ENCODE peak calls at places on chromosomes 6 and 20, in five cellular contexts. One of them, this sample, is unnamed.
A peak's percentile ranks its signal among the peaks of the same experiment; 100 is the strongest.

GRCh38 chr6:113428702-113429101 is 428.4 kb upstream of the MARCKS start:
- DNase-seq in K562: no peak
- DNase-seq in GM12878: no peak
- DNase-seq in HepG2: no peak
- DNase-seq in H1: no peak
- DNase-seq in this sample: no peak

GRCh38 chr6:34736838-34737237 is 20.5 kb upstream of the SNRPC start:
- DNase-seq in HepG2: no peak
- DNase-seq in H1: no peak
- DNase-seq in GM12878: no peak
- DNase-seq in K562: no peak
- DNase-seq in this sample: no peak

GRCh38 chr20:25984933-25985332 is 288.3 kb upstream of the ZNF337 start:
- DNase-seq in H1: no peak
- DNase-seq in HepG2: no peak
- DNase-seq in GM12878: no peak
- DNase-seq in K562: peak; percentile 18
- DNase-seq in this sample: no peak

GRCh38 chr6:168152306-168152963 is 73.4 kb upstream of the FRMD1 start:
- DNase-seq in H1: no peak
- DNase-seq in K562: no peak
- DNase-seq in GM12878: no peak
- DNase-seq in HepG2: no peak
- DNase-seq in this sample: no peak

GRCh38 chr20:3000852-3001523 is 42.4 kb upstream of the GNRH2 start:
- DNase-seq in H1: no peak
- DNase-seq in GM12878: no peak
- DNase-seq in K562: peak; percentile 23
- DNase-seq in HepG2: no peak
- DNase-seq in this sample: peak; percentile 53

GRCh38 chr6:150881911-150882481 is 16.5 kb downstream of the MTHFD1L start:
- DNase-seq in HepG2: peak; percentile 97
- DNase-seq in H1: no peak
- DNase-seq in K562: no peak
- DNase-seq in GM12878: no peak
- DNase-seq in this sample: peak; percentile 67

GRCh38 chr20:18059603-18060002 is 1.9 kb upstream of the OVOL2 start:
- DNase-seq in GM12878: no peak
- DNase-seq in HepG2: no peak
- DNase-seq in K562: no peak
- DNase-seq in H1: no peak
- DNase-seq in this sample: no peak

GRCh38 chr20:34561661-34562060 is 3.1 kb downstream of the MAP1LC3A start:
- DNase-seq in H1: no peak
- DNase-seq in HepG2: no peak
- DNase-seq in K562: no peak
- DNase-seq in GM12878: no peak
- DNase-seq in this sample: no peak

GRCh38 chr6:100257661-100258395 is 206.9 kb downstream of the SIM1 start:
- DNase-seq in K562: peak; percentile 36
- DNase-seq in GM12878: peak; percentile 11
- DNase-seq in H1: no peak
- DNase-seq in HepG2: peak; percentile 9
- DNase-seq in this sample: no peak

GRCh38 chr20:54172856-54173652 is 732 bp downstream of the CYP24A1 start:
- DNase-seq in K562: no peak
- DNase-seq in H1: no peak
- DNase-seq in GM12878: no peak
- DNase-seq in HepG2: no peak
- DNase-seq in this sample: peak; percentile 56

GRCh38 chr6:12528581-12529363 is 187.8 kb upstream of the PHACTR1 start:
- DNase-seq in GM12878: no peak
- DNase-seq in H1: no peak
- DNase-seq in K562: no peak
- DNase-seq in HepG2: no peak
- DNase-seq in this sample: peak; percentile 72

GRCh38 chr20:45940469-45940868 is 6.0 kb downstream of the PCIF1 start:
- DNase-seq in GM12878: no peak
- DNase-seq in HepG2: no peak
- DNase-seq in K562: no peak
- DNase-seq in H1: no peak
- DNase-seq in this sample: no peak

GRCh38 chr6:20708367-20709124 is 174.3 kb downstream of the CDKAL1 start:
- DNase-seq in H1: no peak
- DNase-seq in K562: no peak
- DNase-seq in HepG2: no peak
- DNase-seq in GM12878: peak; percentile 59
- DNase-seq in this sample: no peak

GRCh38 chr6:109121411-109121810 is 26.1 kb downstream of the CEP57L1 start:
- DNase-seq in H1: no peak
- DNase-seq in GM12878: no peak
- DNase-seq in K562: no peak
- DNase-seq in HepG2: no peak
- DNase-seq in this sample: no peak

GRCh38 chr20:16273812-16274560 is 299.3 kb downstream of the KIF16B start:
- DNase-seq in K562: no peak
- DNase-seq in GM12878: no peak
- DNase-seq in HepG2: no peak
- DNase-seq in H1: no peak
- DNase-seq in this sample: peak; percentile 68

GRCh38 chr20:24868396-24868927 is 80.6 kb upstream of the CST7 start:
- DNase-seq in K562: no peak
- DNase-seq in H1: no peak
- DNase-seq in GM12878: no peak
- DNase-seq in HepG2: no peak
- DNase-seq in this sample: no peak

GRCh38 chr6:3320238-3320637 is 61.5 kb downstream of the PSMG4 start:
- DNase-seq in K562: no peak
- DNase-seq in H1: no peak
- DNase-seq in GM12878: no peak
- DNase-seq in HepG2: no peak
- DNase-seq in this sample: no peak

GRCh38 chr20:23009636-23010035 is 25.5 kb upstream of the SSTR4 start:
- DNase-seq in GM12878: no peak
- DNase-seq in H1: no peak
- DNase-seq in K562: no peak
- DNase-seq in HepG2: no peak
- DNase-seq in this sample: no peak

GRCh38 chr20:2305479-2305878 is 9.7 kb downstream of the TGM3 start:
- DNase-seq in K562: no peak
- DNase-seq in H1: no peak
- DNase-seq in GM12878: no peak
- DNase-seq in HepG2: no peak
- DNase-seq in this sample: no peak

GRCh38 chr6:166435574-166435973 is 52.8 kb upstream of the MPC1 start:
- DNase-seq in H1: no peak
- DNase-seq in GM12878: no peak
- DNase-seq in HepG2: no peak
- DNase-seq in K562: no peak
- DNase-seq in this sample: peak; percentile 71

GRCh38 chr20:35542990-35543389 is 1.1 kb downstream of the ERGIC3 start:
- DNase-seq in HepG2: no peak
- DNase-seq in K562: no peak
- DNase-seq in GM12878: no peak
- DNase-seq in H1: no peak
- DNase-seq in this sample: no peak

GRCh38 chr20:12207875-12208274 is 290.2 kb downstream of the BTBD3 start:
- DNase-seq in K562: peak; percentile 12
- DNase-seq in H1: peak; percentile 27
- DNase-seq in GM12878: no peak
- DNase-seq in HepG2: peak; percentile 44
- DNase-seq in this sample: peak; percentile 5

GRCh38 chr6:48994811-48995210 is 468.2 kb downstream of the MMUT start:
- DNase-seq in HepG2: no peak
- DNase-seq in K562: no peak
- DNase-seq in GM12878: no peak
- DNase-seq in H1: no peak
- DNase-seq in this sample: no peak

GRCh38 chr20:3595541-3595940 is 67.7 kb downstream of the GFRA4 start:
- DNase-seq in H1: no peak
- DNase-seq in K562: no peak
- DNase-seq in HepG2: no peak
- DNase-seq in GM12878: no peak
- DNase-seq in this sample: no peak

GRCh38 chr6:37357860-37358259 is 4.1 kb downstream of the RNF8 start:
- DNase-seq in H1: no peak
- DNase-seq in HepG2: no peak
- DNase-seq in K562: no peak
- DNase-seq in GM12878: no peak
- DNase-seq in this sample: no peak

GRCh38 chr6:85135376-85136094 is 314.3 kb upstream of the NT5E start:
- DNase-seq in HepG2: no peak
- DNase-seq in GM12878: no peak
- DNase-seq in K562: no peak
- DNase-seq in H1: no peak
- DNase-seq in this sample: no peak

GRCh38 chr6:72464791-72465691 is 156.8 kb upstream of the KCNQ5 start:
- DNase-seq in K562: peak; percentile 16
- DNase-seq in HepG2: no peak
- DNase-seq in GM12878: no peak
- DNase-seq in H1: no peak
- DNase-seq in this sample: no peak

GRCh38 chr6:138374230-138374629 is 3.5 kb upstream of the SMIM28 start:
- DNase-seq in GM12878: no peak
- DNase-seq in H1: no peak
- DNase-seq in HepG2: no peak
- DNase-seq in K562: no peak
- DNase-seq in this sample: no peak

GRCh38 chr6:96001891-96002575 is 13.7 kb upstream of the FUT9 start:
- DNase-seq in K562: no peak
- DNase-seq in GM12878: no peak
- DNase-seq in HepG2: no peak
- DNase-seq in H1: no peak
- DNase-seq in this sample: no peak

DNA sequence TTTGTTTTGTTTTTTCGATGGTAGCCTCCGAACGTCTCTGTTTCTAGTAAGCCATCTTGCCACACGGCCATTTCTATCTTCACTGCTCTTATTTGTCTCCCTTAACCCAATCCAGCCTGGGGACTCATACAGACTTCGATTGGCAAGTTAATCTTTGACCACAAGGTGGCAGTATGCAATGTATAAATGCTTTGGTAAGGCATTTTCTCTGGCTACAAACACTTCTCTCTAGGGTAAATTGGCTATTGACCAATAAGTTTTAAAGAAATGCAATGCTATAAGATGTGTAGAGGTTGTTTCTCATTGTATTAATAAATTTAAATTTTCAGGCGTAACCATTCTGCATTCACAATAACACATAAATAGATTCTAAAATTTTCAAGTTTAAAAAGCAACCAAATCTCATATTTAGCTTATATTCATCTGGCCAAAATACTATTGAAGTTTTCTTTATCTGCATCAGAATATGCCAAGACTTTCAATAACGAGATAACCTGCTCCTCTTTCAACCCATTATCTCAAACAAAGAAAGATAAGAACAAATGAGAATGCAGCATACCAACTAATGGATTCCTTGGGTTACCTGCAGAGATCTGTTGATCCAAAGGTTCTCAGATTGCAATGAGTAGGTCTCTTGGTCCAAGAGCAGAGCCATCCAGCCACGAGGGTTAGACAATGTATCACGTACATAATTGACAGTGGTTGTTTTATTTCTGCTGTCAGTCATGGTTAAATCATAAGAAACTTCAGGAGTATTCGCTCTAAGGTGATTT is 231.9 kb downstream of the PKHD1 start:
- DNase-seq in HepG2: peak; percentile 79
- DNase-seq in GM12878: peak; percentile 11
- DNase-seq in H1: peak; percentile 44
- DNase-seq in K562: peak; percentile 64
- DNase-seq in this sample: peak; percentile 42
- TF ChIP-seq GABPA in HepG2: no peak
- TF ChIP-seq GABPA in GM12878: no peak
- TF ChIP-seq GABPA in H1: no peak
- TF ChIP-seq GABPA in K562: no peak
- TF ChIP-seq GABPA in this sample: no peak

GRCh38 chr6:38996676-38997075 is 51.9 kb upstream of the GLP1R start:
- DNase-seq in K562: no peak
- DNase-seq in HepG2: no peak
- DNase-seq in H1: no peak
- DNase-seq in GM12878: no peak
- DNase-seq in this sample: no peak
- TF ChIP-seq RAD21 in K562: no peak
- TF ChIP-seq RAD21 in HepG2: no peak
- TF ChIP-seq RAD21 in H1: no peak
- TF ChIP-seq RAD21 in GM12878: no peak
- TF ChIP-seq RAD21 in this sample: no peak

GRCh38 chr6:152474341-152474740 is 162.8 kb downstream of the SYNE1 start:
- DNase-seq in HepG2: no peak
- DNase-seq in GM12878: no peak
- DNase-seq in H1: no peak
- DNase-seq in K562: no peak
- DNase-seq in this sample: no peak

GRCh38 chr6:152472325-152472724 is 164.8 kb downstream of the SYNE1 start:
- DNase-seq in HepG2: no peak
- DNase-seq in H1: no peak
- DNase-seq in GM12878: no peak
- DNase-seq in K562: no peak
- DNase-seq in this sample: no peak

DNA sequence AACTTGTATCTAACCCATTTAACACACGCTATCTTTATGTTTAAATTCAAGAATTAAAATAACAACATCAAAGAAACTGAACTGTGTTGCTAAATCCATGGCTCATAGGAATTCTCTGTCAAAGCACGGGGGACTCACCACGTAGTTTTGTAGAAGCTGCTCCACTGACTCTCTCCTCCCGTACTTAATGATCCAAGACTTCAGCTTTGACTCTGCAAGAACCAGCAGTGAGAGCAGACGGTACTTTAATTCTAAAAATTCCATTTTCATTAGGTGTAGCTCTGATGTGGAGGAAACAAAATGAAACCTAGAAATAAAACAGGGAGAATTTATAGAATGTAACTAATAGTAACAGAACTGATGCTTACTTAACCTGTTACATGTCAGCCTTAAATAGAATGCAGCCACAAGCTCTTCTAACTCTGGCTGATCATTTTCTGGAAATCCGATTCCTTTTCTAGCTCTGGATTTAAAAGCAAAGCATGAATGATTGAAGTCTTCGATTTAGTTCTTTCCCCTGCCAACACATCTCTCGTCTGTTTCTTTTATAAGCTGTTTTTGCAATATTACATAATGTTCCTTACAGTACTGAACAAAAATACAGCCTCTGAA is 165.6 kb downstream of the SYNE1 start:
- DNase-seq in HepG2: no peak
- DNase-seq in GM12878: no peak
- DNase-seq in H1: no peak
- DNase-seq in K562: no peak
- DNase-seq in this sample: no peak
- TF ChIP-seq GABPA in HepG2: no peak
- TF ChIP-seq GABPA in GM12878: no peak
- TF ChIP-seq GABPA in H1: no peak
- TF ChIP-seq GABPA in K562: no peak
- TF ChIP-seq GABPA in this sample: no peak

DNA sequence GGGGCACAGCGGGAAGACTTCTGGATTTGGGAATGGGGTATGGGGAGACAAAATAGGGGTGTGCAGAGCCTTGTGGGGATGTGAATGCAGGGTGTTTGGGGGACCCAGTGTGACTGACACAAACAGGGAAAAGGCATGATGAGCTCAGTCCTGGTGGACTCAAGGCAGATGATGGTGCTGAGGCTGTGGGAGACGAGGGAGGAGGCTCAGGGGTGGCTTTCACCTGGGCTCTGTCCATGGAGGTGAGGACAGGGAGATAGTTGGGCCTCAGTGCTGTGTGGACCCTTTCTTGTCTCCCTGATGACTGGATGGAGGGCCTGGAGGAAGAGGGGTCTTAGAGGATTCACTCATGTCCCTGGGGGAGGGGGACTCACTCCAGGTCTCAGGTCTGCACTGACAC is 26.2 kb upstream of the MICB start:
- DNase-seq in HepG2: no peak
- DNase-seq in GM12878: no peak
- DNase-seq in H1: no peak
- DNase-seq in K562: no peak
- DNase-seq in this sample: no peak
- TF ChIP-seq RAD21 in HepG2: no peak
- TF ChIP-seq RAD21 in GM12878: no peak
- TF ChIP-seq RAD21 in H1: no peak
- TF ChIP-seq RAD21 in K562: no peak
- TF ChIP-seq RAD21 in this sample: no peak

This sample was measured in SK-N-SH.